ENCODE peak calls at places on chromosomes 5 and 9, in seven cellular contexts. I is GM12878, H is upper lobe of left lung, S is GM23338, A is HCT116, R is Panc1, K is HepG2. Y is an unnamed sample.

GRCh38 chr5:67676863-67677262 is 480.3 kb upstream of the CD180 start:
- ATAC-seq in S (no peak), H (no peak), A (no peak), K (no peak), I (no peak), R (no peak), Y (no peak)

GRCh38 chr5:111237470-111237869 is 13.3 kb downstream of the CAMK4 start:
- ATAC-seq in A (no peak), K (no peak), I (peak), H (no peak), S (no peak), R (no peak), Y (no peak)

GRCh38 chr5:82512025-82512424 is 233.9 kb upstream of the RPS23 start:
- ATAC-seq in I (peak), H (no peak), R (no peak), S (peak), A (no peak), K (no peak), Y (no peak)

GRCh38 chr5:52988335-52989024 is 672 bp upstream of the ITGA2 start:
- ATAC-seq in A (peak), R (peak), H (no peak), S (peak), K (peak), I (no peak), Y (peak)

GRCh38 chr5:172918421-172919371 is 40.5 kb upstream of the RPL26L1 start:
- ATAC-seq in R (no peak), K (no peak), H (no peak), A (no peak), I (no peak), S (no peak), Y (no peak)

GRCh38 chr9:3887798-3888495 is 362.1 kb upstream of the RFX3 start:
- ATAC-seq in I (no peak), H (no peak), A (peak), K (no peak), R (no peak), S (no peak), Y (no peak)

GRCh38 chr5:54278031-54278830 is 32.1 kb downstream of the ARL15 start:
- ATAC-seq in K (no peak), I (no peak), H (no peak), S (peak), R (no peak), A (no peak), Y (no peak)

GRCh38 chr9:87494970-87495471 is 2.6 kb upstream of the DAPK1 start:
- ATAC-seq in S (no peak), H (no peak), K (no peak), R (no peak), A (no peak), I (peak), Y (no peak)

GRCh38 chr9:72464819-72465218 is 56.6 kb upstream of the TMC1 start:
- ATAC-seq in K (no peak), S (no peak), A (no peak), H (no peak), R (no peak), I (peak), Y (no peak)

GRCh38 chr9:131603711-131604439 is 58.6 kb downstream of the PRRT1B start:
- ATAC-seq in H (no peak), I (no peak), S (no peak), R (no peak), K (no peak), A (no peak), Y (no peak)

GRCh38 chr5:80275347-80275746 is 19.5 kb upstream of the SERINC5 start:
- ATAC-seq in K (peak), A (peak), S (peak), R (peak), H (no peak), I (peak), Y (no peak)

GRCh38 chr9:9792144-9792857 is 820.5 kb downstream of the PTPRD start:
- ATAC-seq in A (no peak), S (no peak), R (no peak), H (no peak), K (no peak), I (peak), Y (no peak)

GRCh38 chr9:111605041-111605559 is 5.7 kb upstream of the PTGR1 start:
- ATAC-seq in K (peak), H (no peak), I (no peak), A (no peak), R (no peak), S (no peak), Y (no peak)

GRCh38 chr5:82635561-82636288 is 357.6 kb upstream of the RPS23 start:
- ATAC-seq in K (peak), I (no peak), R (no peak), H (peak), A (no peak), S (no peak), Y (no peak)

DNA sequence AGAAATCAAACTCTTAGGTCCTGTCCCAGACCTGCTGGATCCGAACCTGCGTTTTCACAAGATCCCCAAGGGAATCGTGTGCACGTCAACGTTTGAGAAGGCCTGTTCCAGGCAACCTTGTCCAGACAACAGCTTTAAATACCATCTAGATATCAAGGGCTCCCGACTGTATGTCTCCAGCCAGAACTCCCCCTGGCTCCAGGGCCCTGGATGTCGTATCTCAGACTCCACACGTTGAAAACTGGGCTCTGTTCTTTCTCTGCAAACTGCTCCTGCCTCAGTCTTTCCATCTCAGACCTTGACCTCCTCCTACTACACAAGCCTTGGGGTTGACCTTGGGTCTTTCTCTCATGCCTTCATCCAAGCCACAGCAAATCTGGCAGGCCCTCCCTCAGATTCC is 5.8 kb upstream of the ENG start:
- ATAC-seq in A (no peak), K (no peak), R (no peak), S (no peak), I (no peak), H (no peak), Y (no peak)
- TF ChIP-seq POLR2AphosphoS5 in A (no peak), K (no peak), R (no peak), S (no peak), I (no peak), H (no peak), Y (no peak)

DNA sequence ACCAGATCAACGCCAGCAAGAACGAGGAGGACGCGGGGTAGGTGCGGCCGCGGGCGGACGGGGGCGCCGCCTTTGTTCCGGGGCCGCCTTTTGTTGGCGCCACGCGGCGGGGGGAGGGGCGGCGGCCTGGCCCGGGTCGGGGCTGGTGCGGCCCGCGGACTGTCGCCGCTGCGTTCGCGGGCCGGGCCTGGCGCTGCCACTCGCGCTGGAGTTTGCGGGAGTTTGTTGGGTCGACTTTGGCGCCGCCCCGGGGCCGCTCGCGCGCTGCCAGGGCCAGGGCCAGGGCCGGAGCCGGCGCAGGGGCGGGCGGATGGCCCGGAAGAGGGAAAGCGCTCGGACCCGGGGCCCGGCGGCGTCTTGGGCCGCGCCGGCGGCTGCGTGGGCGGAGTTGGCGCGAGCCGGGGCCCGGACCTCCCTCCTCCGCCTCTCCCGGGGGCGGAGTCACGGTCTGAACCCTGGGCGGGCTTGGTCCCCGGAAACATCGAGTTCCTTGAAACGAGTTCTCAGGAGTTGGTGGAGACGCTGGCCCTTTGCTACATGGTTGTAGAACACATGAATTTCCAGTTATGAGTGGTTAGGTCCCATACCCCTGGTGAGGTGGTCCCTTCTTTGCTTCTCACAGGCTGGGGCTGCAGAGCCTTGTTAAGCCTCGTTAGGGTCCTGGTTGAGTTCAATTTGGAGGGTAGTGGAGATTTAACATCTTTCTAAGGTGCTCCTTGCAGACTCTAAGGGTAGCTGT is 846 bp downstream of the HNRNPAB start:
- ATAC-seq in S (peak), A (peak), I (peak), K (peak), R (peak), H (peak), Y (peak)
- TF ChIP-seq POLR2AphosphoS5 in S (no peak), A (peak), I (peak), K (peak), R (peak), H (no peak), Y (peak)

GRCh38 chr9:130450344-130451003 is 5.7 kb downstream of the ASS1 start:
- ATAC-seq in I (no peak), S (no peak), R (no peak), K (peak), A (no peak), H (no peak), Y (no peak)

GRCh38 chr9:130452835-130453234 is 8.1 kb downstream of the ASS1 start:
- ATAC-seq in A (no peak), I (no peak), S (no peak), H (no peak), K (no peak), R (no peak), Y (no peak)

GRCh38 chr9:130451004-130451390 is 6.2 kb downstream of the ASS1 start:
- ATAC-seq in K (no peak), S (peak), H (no peak), I (no peak), A (no peak), R (no peak), Y (no peak)

GRCh38 chr9:130453487-130453886 is 8.7 kb downstream of the ASS1 start:
- ATAC-seq in A (no peak), H (peak), R (no peak), K (peak), I (no peak), S (no peak), Y (no peak)

GRCh38 chr9:130451509-130452388 is 7.0 kb downstream of the ASS1 start:
- ATAC-seq in A (peak), S (peak), H (peak), R (peak), I (peak), K (peak), Y (peak)
- TF ChIP-seq POLR2AphosphoS5 in A (no peak), S (no peak), H (no peak), R (no peak), I (no peak), K (no peak), Y (peak)

GRCh38 chr9:36572515-36573418 is at the start of gene MELK:
- ATAC-seq in K (peak), A (peak), S (peak), R (peak), H (peak), I (peak), Y (peak)
- TF ChIP-seq POLR2AphosphoS5 in K (peak), A (peak), S (peak), R (no peak), H (peak), I (peak), Y (peak)

GRCh38 chr5:29588276-29588675 is 1605.2 kb upstream of the CDH6 start:
- ATAC-seq in A (no peak), H (no peak), K (no peak), I (no peak), R (no peak), S (no peak), Y (no peak)

GRCh38 chr5:29587806-29588205 is 1605.7 kb upstream of the CDH6 start:
- ATAC-seq in S (no peak), K (no peak), H (no peak), I (no peak), A (no peak), R (no peak), Y (no peak)
- TF ChIP-seq POLR2AphosphoS5 in S (no peak), K (no peak), H (no peak), I (no peak), A (no peak), R (no peak), Y (no peak)

DNA sequence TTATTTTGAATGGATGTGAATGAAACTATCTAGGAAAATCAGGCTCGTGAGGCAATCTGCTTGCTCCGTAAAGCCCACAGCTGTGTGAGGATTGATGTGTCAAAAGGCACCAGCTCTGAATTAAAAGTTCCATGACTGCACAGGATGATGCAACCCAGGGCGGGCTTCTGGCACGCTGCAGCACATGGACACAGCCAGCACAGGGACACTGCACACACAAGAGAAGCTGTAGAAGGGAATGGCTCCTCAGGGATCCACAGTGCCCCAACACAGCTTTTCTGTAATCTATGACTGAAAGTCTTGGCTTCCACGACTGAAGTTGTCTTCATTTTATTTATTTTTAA is 151.0 kb downstream of the GCNT1 start:
- ATAC-seq in A (no peak), K (no peak), S (no peak), I (no peak), H (peak), R (no peak), Y (peak)
- TF ChIP-seq POLR2AphosphoS5 in A (no peak), K (no peak), S (no peak), I (no peak), H (peak), R (no peak), Y (peak)

Y was measured in gastroesophageal sphincter.